ENCODE peak calls at places on chromosome 1, in five cellular contexts. H is H54, Q is heart left ventricle, I is ovary, S is A549. W is an unnamed sample.

GRCh38 chr1:220895412-220895946 is 16.2 kb downstream of the HLX start:
- DNase-seq in H (no peak), Q (no peak), I (no peak), S (no peak), W (no peak)

GRCh38 chr1:30696831-30697230 is 26.6 kb downstream of the MATN1 start:
- DNase-seq in H (no peak), Q (no peak), I (no peak), S (no peak), W (no peak)

GRCh38 chr1:201917362-201918033 is 28.8 kb downstream of the SHISA4 start:
- DNase-seq in H (no peak), Q (no peak), I (no peak), S (peak; percentile 46), W (no peak)

GRCh38 chr1:1199141-1199960 is 7.0 kb downstream of the TNFRSF18 start:
- DNase-seq in H (no peak), Q (peak; percentile 17), I (no peak), S (no peak), W (peak; percentile 6)

GRCh38 chr1:12185556-12186276 is 18.9 kb downstream of the TNFRSF1B start:
- DNase-seq in H (no peak), Q (no peak), I (no peak), S (no peak), W (no peak)

GRCh38 chr1:24724345-24725208 is 20.7 kb upstream of the CLIC4 start:
- DNase-seq in H (peak; percentile 88), Q (no peak), I (peak; percentile 44), S (peak; percentile 85), W (no peak)

GRCh38 chr1:55313903-55314302 is 98.7 kb upstream of the USP24 start:
- DNase-seq in H (no peak), Q (no peak), I (no peak), S (no peak), W (no peak)

GRCh38 chr1:107262472-107263286 is 121.8 kb downstream of the NTNG1 start:
- DNase-seq in H (no peak), Q (no peak), I (no peak), S (no peak), W (no peak)

GRCh38 chr1:32869844-32870614 is 683 bp downstream of the FNDC5 start:
- DNase-seq in H (no peak), Q (peak; percentile 37), I (no peak), S (no peak), W (no peak)

GRCh38 chr1:181089777-181090505 is 1.4 kb downstream of the IER5 start:
- DNase-seq in H (no peak), Q (peak; percentile 80), I (peak; percentile 67), S (no peak), W (peak; percentile 77)

GRCh38 chr1:212613440-212614335 is 5.1 kb downstream of the ATF3 start:
- DNase-seq in H (no peak), Q (no peak), I (no peak), S (no peak), W (no peak)

GRCh38 chr1:65704318-65704717 is 88.4 kb upstream of the PDE4B start:
- DNase-seq in H (no peak), Q (no peak), I (no peak), S (no peak), W (no peak)

GRCh38 chr1:203440780-203441179 is 34.8 kb upstream of the PRELP start:
- DNase-seq in H (peak; percentile 33), Q (peak; percentile 85), I (peak; percentile 77), S (peak; percentile 39), W (peak; percentile 83)

GRCh38 chr1:230747139-230747730 is at the start of gene CAPN9:
- DNase-seq in H (no peak), Q (no peak), I (no peak), S (no peak), W (peak; percentile 32)

GRCh38 chr1:221274373-221274772 is 395.1 kb downstream of the HLX start:
- DNase-seq in H (no peak), Q (no peak), I (no peak), S (no peak), W (no peak)

GRCh38 chr1:93605812-93606512 is 75.7 kb downstream of the BCAR3 start:
- DNase-seq in H (peak; percentile 77), Q (no peak), I (no peak), S (peak; percentile 67), W (no peak)

GRCh38 chr1:37892151-37893047 is 33.0 kb upstream of the MTF1 start:
- DNase-seq in H (no peak), Q (no peak), I (no peak), S (no peak), W (no peak)

GRCh38 chr1:22831729-22832413 is 121.2 kb downstream of the EPHB2 start:
- DNase-seq in H (peak; percentile 72), Q (no peak), I (no peak), S (peak; percentile 84), W (peak; percentile 69)

GRCh38 chr1:107076846-107077245 is 20.4 kb downstream of the PRMT6 start:
- DNase-seq in H (peak; percentile 43), Q (no peak), I (no peak), S (no peak), W (no peak)

GRCh38 chr1:63817152-63817667 is 43.4 kb downstream of the ROR1 start:
- DNase-seq in H (no peak), Q (no peak), I (no peak), S (peak; percentile 33), W (no peak)

GRCh38 chr1:3009556-3009955 is 11.7 kb upstream of the ACTRT2 start:
- DNase-seq in H (no peak), Q (no peak), I (no peak), S (no peak), W (no peak)

GRCh38 chr1:64536836-64537490 is 67.0 kb downstream of the CACHD1 start:
- DNase-seq in H (no peak), Q (no peak), I (no peak), S (no peak), W (no peak)

GRCh38 chr1:19747741-19748140 is 52.0 kb downstream of the TMCO4 start:
- DNase-seq in H (no peak), Q (no peak), I (no peak), S (no peak), W (no peak)

GRCh38 chr1:67675800-67676199 is 9.2 kb upstream of the GADD45A start:
- DNase-seq in H (no peak), Q (no peak), I (no peak), S (no peak), W (no peak)

GRCh38 chr1:178918328-178918727 is 47.5 kb upstream of the ANGPTL1 start:
- DNase-seq in H (no peak), Q (no peak), I (no peak), S (no peak), W (no peak)

GRCh38 chr1:201634261-201634660 is 95.3 kb downstream of the NAV1 start:
- DNase-seq in H (peak; percentile 41), Q (no peak), I (no peak), S (no peak), W (no peak)

GRCh38 chr1:116168277-116169032 is 57.3 kb downstream of the MAB21L3 start:
- DNase-seq in H (peak; percentile 35), Q (peak; percentile 86), I (peak; percentile 88), S (peak; percentile 48), W (peak; percentile 92)
- TF ChIP-seq POLR2A in H (no peak), Q (no peak), I (no peak), S (no peak), W (peak; percentile 30)

GRCh38 chr1:208077232-208077751 is 166.4 kb upstream of the CD34 start:
- DNase-seq in H (no peak), Q (peak; percentile 46), I (no peak), S (no peak), W (no peak)

GRCh38 chr1:208080396-208081276 is 163.5 kb downstream of the PLXNA2 start:
- DNase-seq in H (no peak), Q (no peak), I (no peak), S (no peak), W (no peak)

GRCh38 chr1:208081972-208082371 is 162.2 kb downstream of the PLXNA2 start:
- DNase-seq in H (no peak), Q (no peak), I (peak; percentile 53), S (no peak), W (no peak)

GRCh38 chr1:208078752-208079151 is 165.4 kb downstream of the PLXNA2 start:
- DNase-seq in H (no peak), Q (no peak), I (no peak), S (no peak), W (no peak)

DNA sequence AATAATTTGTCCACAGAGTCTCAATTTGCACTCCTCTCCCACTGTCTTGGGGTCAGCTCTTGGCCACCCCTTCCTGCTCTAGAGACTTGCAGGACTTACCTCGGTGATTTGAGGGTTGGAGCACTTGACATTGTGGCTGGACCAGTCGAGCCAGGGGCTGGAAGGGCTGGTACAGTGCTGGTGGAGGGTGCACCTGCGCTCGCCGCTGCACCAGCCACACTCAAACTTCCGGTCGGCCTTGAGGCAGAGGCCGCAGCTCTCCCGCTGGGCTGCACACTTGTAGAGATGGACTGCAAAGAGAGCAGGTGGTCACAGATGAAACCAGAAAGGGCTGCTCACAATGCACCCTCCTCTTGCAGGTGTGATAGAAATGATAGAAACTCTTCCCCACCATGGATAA is 165.0 kb downstream of the PLXNA2 start:
- DNase-seq in H (no peak), Q (no peak), I (no peak), S (no peak), W (no peak)
- TF ChIP-seq POLR2A in H (no peak), Q (no peak), I (no peak), S (no peak), W (no peak)

GRCh38 chr1:161099090-161099802 is 1.1 kb downstream of the KLHDC9 start:
- DNase-seq in H (no peak), Q (no peak), I (no peak), S (no peak), W (no peak)

GRCh38 chr1:161096015-161096414 is 2.1 kb upstream of the KLHDC9 start:
- DNase-seq in H (no peak), Q (no peak), I (no peak), S (no peak), W (no peak)

GRCh38 chr1:161100534-161100933 is 2.4 kb downstream of the KLHDC9 start:
- DNase-seq in H (no peak), Q (peak; percentile 51), I (no peak), S (no peak), W (no peak)

GRCh38 chr1:161096514-161096913 is 1.6 kb upstream of the KLHDC9 start:
- DNase-seq in H (no peak), Q (peak; percentile 71), I (no peak), S (no peak), W (no peak)

DNA sequence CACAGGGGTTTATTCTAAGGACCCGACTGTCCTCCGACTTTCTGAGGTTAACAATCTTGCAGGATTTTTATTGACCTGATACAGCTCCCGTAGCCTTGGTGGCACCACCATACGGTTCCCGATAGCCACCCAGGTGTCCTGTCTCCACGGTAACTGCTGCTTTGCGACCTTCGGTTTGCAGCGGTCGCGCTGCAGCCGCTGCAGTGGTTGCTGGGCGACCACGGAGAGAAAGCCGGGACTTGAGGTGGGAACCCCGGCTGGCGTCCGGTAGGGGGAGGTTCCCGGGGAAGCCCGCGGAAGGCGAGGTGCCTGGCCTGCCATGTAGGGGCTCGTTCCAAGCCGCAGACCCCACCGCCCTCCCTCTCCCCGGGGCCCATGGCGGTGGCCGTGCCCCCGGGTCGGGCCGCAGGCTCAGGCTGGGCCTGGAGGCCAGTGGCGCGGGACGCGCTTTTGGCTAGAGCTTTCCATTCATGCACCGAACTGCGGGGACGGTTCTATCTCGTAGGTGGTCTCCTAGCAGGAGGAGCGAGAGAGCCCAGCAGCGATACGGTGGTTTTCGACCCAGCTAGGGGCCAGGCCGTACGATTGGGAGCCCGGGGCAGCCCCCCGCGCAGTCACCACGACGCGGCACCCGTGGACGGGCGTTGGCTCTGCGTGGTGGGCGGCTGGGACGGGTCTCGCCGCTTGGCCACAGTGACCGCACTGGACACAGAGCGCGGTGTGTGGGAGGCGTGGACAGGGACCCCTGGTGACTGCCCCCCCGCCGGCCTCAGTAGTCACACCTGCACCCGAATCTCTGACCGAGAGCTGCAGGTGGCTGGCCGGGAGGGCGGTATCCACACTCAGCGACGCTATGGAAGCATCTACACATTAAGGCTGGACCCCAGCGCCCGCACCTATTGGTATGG is at the start of gene KLHDC9:
- DNase-seq in H (peak; percentile 91), Q (peak; percentile 88), I (peak; percentile 76), S (peak; percentile 75), W (peak; percentile 91)
- TF ChIP-seq POLR2A in H (peak; percentile 47), Q (no peak), I (no peak), S (no peak), W (no peak)

GRCh38 chr1:145771056-145771455 is 51.8 kb downstream of the CD160 start:
- DNase-seq in H (no peak), Q (no peak), I (no peak), S (no peak), W (no peak)
- TF ChIP-seq POLR2A in H (no peak), Q (no peak), I (no peak), S (no peak), W (no peak)